ENCODE peak calls at places on chromosomes 11 and 22, in four cellular contexts. A, H, Q and D are unnamed samples. For H3K9me3 and H3K36me3, the result is how much of the 10 kb centered on the place peaks cover.

GRCh38 chr22:18068991-18069390 is 8.8 kb upstream of the PEX26 start:
- DNase-seq in Q (no peak), A (no peak), H (no peak), D (no peak)

GRCh38 chr11:8339592-8340022 is 75.9 kb upstream of the LMO1 start:
- DNase-seq in A (no peak), H (no peak), Q (no peak), D (no peak)

GRCh38 chr11:45935349-45936064 is 13.1 kb downstream of the LARGE2 start:
- DNase-seq in A (no peak), Q (no peak), H (no peak), D (no peak)

GRCh38 chr22:23119492-23120414 is 22.0 kb downstream of the RSPH14 start:
- DNase-seq in A (no peak), Q (no peak), H (peak), D (no peak)

GRCh38 chr11:121236115-121237001 is 56.2 kb upstream of the SC5D start:
- DNase-seq in H (no peak), A (no peak), Q (no peak), D (no peak)

GRCh38 chr11:2797181-2797711 is 88.3 kb downstream of the CDKN1C start:
- DNase-seq in H (peak), Q (peak), A (peak), D (peak)

GRCh38 chr11:110989734-110990133 is 255.8 kb upstream of the POU2AF2 start:
- DNase-seq in A (no peak), Q (no peak), H (no peak), D (peak)

GRCh38 chr22:36155702-36156101 is 4.9 kb downstream of the APOL3 start:
- DNase-seq in H (peak), Q (no peak), A (peak), D (peak)

GRCh38 chr11:58003591-58003990 is 20.1 kb upstream of the OR9Q1 start:
- DNase-seq in Q (no peak), A (no peak), H (no peak), D (no peak)

GRCh38 chr11:36427079-36427478 is 83.0 kb downstream of the TRAF6 start:
- DNase-seq in A (no peak), Q (no peak), H (no peak), D (no peak)

GRCh38 chr11:13338437-13339069 is 61.0 kb downstream of the BMAL1 start:
- DNase-seq in Q (no peak), H (no peak), A (no peak), D (peak)

GRCh38 chr22:42440728-42441127 is 8.5 kb upstream of the NFAM1 start:
- DNase-seq in H (no peak), A (no peak), Q (no peak), D (no peak)

GRCh38 chr11:82906931-82907330 is 5.4 kb downstream of the DDIAS start:
- DNase-seq in H (no peak), Q (no peak), A (no peak), D (no peak)

GRCh38 chr11:560305-561147 is at the start of the genes LMNTD2 and RASSF7:
- DNase-seq in Q (peak), H (peak), A (peak), D (peak)

GRCh38 chr11:109034341-109034696 is 369.4 kb downstream of the DDX10 start:
- DNase-seq in Q (no peak), H (no peak), A (no peak), D (no peak)

GRCh38 chr11:72233773-72234513 is 9.4 kb downstream of the INPPL1 start:
- DNase-seq in H (no peak), Q (no peak), A (no peak), D (peak)

GRCh38 chr22:26430600-26430999 is 1.5 kb downstream of the ASPHD2 start:
- DNase-seq in Q (no peak), A (no peak), H (no peak), D (no peak)

GRCh38 chr22:23236026-23236425 is 55.7 kb downstream of the BCR start:
- DNase-seq in A (no peak), Q (no peak), H (peak), D (no peak)

GRCh38 chr11:76293189-76293631 is 86.9 kb upstream of the WNT11 start:
- DNase-seq in Q (no peak), H (no peak), A (no peak), D (no peak)

DNA sequence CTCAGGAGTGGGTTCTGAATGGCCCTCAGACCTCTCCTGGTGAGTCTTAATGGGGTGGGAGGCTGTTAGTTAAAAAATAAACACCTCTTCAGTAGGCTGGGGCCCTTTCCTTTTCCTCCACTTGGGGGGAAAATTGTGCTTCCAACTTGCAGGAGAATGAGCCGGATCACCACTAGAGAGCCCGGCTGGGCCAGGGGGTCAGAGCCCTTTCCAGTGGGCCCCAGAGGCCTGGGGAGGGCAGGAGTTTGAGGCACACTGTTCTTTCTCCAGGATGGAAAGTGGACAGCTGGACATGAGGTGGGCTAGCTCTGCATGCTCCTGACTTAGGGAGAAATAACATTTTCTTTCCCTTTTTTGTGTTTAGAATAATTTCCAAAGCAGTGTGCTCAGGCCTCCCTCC is 32.8 kb downstream of the B3GAT1 start:
- DNase-seq in A (no peak), Q (no peak), H (no peak), D (no peak)
- H3K9me3 ChIP-seq in A (under half), Q (under half), H (under half), D (under half)

GRCh38 chr11:134372536-134372935 is 39.5 kb downstream of the B3GAT1 start:
- DNase-seq in A (peak), Q (peak), H (no peak), D (no peak)
- H3K36me3 ChIP-seq in A (under half), Q (under half), H (under half), D (under half)

GRCh38 chr11:86039094-86039493 is 29.8 kb downstream of the PICALM start:
- DNase-seq in Q (no peak), H (no peak), A (no peak), D (no peak)

GRCh38 chr11:86046111-86046510 is 22.8 kb downstream of the PICALM start:
- DNase-seq in H (no peak), Q (no peak), A (no peak), D (no peak)

GRCh38 chr11:86043765-86044534 is 24.9 kb downstream of the PICALM start:
- DNase-seq in A (no peak), Q (no peak), H (no peak), D (no peak)

GRCh38 chr11:86040919-86041318 is 28.0 kb downstream of the PICALM start:
- DNase-seq in A (no peak), H (no peak), Q (no peak), D (no peak)

GRCh38 chr11:86041975-86042378 is 26.9 kb downstream of the PICALM start:
- DNase-seq in H (no peak), A (no peak), Q (no peak), D (peak)
- H3K27ac ChIP-seq in H (peak), A (no peak), Q (no peak), D (no peak)

GRCh38 chr22:47589271-47590250 is 827.1 kb downstream of the TBC1D22A start:
- DNase-seq in Q (peak), A (peak), H (peak), D (no peak)
- H3K9me3 ChIP-seq in Q (under half), A (under half), H (under half), D (under half)

GRCh38 chr22:19472233-19472632 is 6.8 kb downstream of the UFD1 start:
- DNase-seq in Q (no peak), A (no peak), H (no peak), D (no peak)
- H3K36me3 ChIP-seq in Q (half or more), A (under half), H (under half), D (half or more)